ENCODE peak calls at places on chromosomes 6 and 20, in four cellular contexts. A is GM12878, V is H1, T is K562. Y is an unnamed sample.

GRCh38 chr20:50521221-50521642 is 11.0 kb downstream of the PTPN1 start:
- DNase-seq in A (no peak), V (no peak), T (no peak), Y (no peak)

GRCh38 chr6:102501615-102502014 is 1108.1 kb downstream of the GRIK2 start:
- DNase-seq in A (peak; percentile 17), V (no peak), T (no peak), Y (no peak)

GRCh38 chr6:6696867-6697531 is 108.5 kb downstream of the LY86 start:
- DNase-seq in A (no peak), V (peak; percentile 43), T (peak; percentile 73), Y (peak; percentile 65)

GRCh38 chr6:25085761-25086160 is 150.0 kb upstream of the RIPOR2 start:
- DNase-seq in A (no peak), V (no peak), T (no peak), Y (no peak)

GRCh38 chr20:16173044-16173443 is 400.2 kb downstream of the KIF16B start:
- DNase-seq in A (no peak), V (no peak), T (no peak), Y (no peak)

GRCh38 chr20:49717693-49718092 is 4.0 kb upstream of the B4GALT5 start:
- DNase-seq in A (no peak), V (no peak), T (no peak), Y (peak; percentile 7)

GRCh38 chr20:54389872-54390271 is 85.5 kb upstream of the DOK5 start:
- DNase-seq in A (no peak), V (no peak), T (no peak), Y (no peak)

GRCh38 chr6:96899019-96899418 is 1.3 kb upstream of the NDUFAF4 start:
- DNase-seq in A (no peak), V (no peak), T (no peak), Y (peak; percentile 55)

GRCh38 chr6:111069722-111070406 is 17.4 kb upstream of the SLC16A10 start:
- DNase-seq in A (no peak), V (no peak), T (no peak), Y (no peak)

GRCh38 chr6:96211341-96211740 is 195.6 kb downstream of the FUT9 start:
- DNase-seq in A (no peak), V (no peak), T (no peak), Y (no peak)

GRCh38 chr20:25863536-25864325 is 167.1 kb upstream of the ZNF337 start:
- DNase-seq in A (no peak), V (no peak), T (no peak), Y (no peak)

GRCh38 chr6:111478749-111479148 is 4.3 kb downstream of the REV3L start:
- DNase-seq in A (peak; percentile 49), V (no peak), T (no peak), Y (peak; percentile 72)

GRCh38 chr6:164882236-164882635 is 427.2 kb downstream of the C6orf118 start:
- DNase-seq in A (no peak), V (no peak), T (no peak), Y (no peak)

GRCh38 chr20:63587781-63588591 is 13.9 kb upstream of the HELZ2 start:
- DNase-seq in A (no peak), V (no peak), T (no peak), Y (no peak)

GRCh38 chr6:151475653-151476523 is 17.9 kb upstream of the CCDC170 start:
- DNase-seq in A (no peak), V (peak; percentile 29), T (peak; percentile 57), Y (peak; percentile 59)

GRCh38 chr6:30006170-30007131 is 54.6 kb upstream of the POLR1H start:
- DNase-seq in A (no peak), V (no peak), T (no peak), Y (peak; percentile 3)

GRCh38 chr20:20635006-20635405 is 77.4 kb downstream of the RALGAPA2 start:
- DNase-seq in A (no peak), V (no peak), T (no peak), Y (no peak)

GRCh38 chr20:50868509-50869495 is 62.4 kb downstream of the ADNP start:
- DNase-seq in A (no peak), V (no peak), T (no peak), Y (peak; percentile 79)

GRCh38 chr6:127092486-127092885 is 26.0 kb upstream of the RSPO3 start:
- DNase-seq in A (no peak), V (no peak), T (no peak), Y (no peak)

GRCh38 chr6:129686941-129687627 is 22.9 kb downstream of the ARHGAP18 start:
- DNase-seq in A (peak; percentile 76), V (no peak), T (no peak), Y (peak; percentile 52)

GRCh38 chr20:17612287-17612974 is 42.6 kb downstream of the DSTN start:
- DNase-seq in A (no peak), V (no peak), T (no peak), Y (peak; percentile 50)

GRCh38 chr6:37669887-37670437 is 27.7 kb downstream of the MDGA1 start:
- DNase-seq in A (no peak), V (no peak), T (no peak), Y (no peak)

GRCh38 chr6:52877786-52878185 is 31.7 kb downstream of the GSTA3 start:
- DNase-seq in A (no peak), V (no peak), T (no peak), Y (peak; percentile 7)

GRCh38 chr6:170307080-170307545 is 555 bp downstream of the FAM120B start:
- DNase-seq in A (no peak), V (no peak), T (no peak), Y (no peak)

GRCh38 chr6:31186052-31186734 is 15.7 kb upstream of the POU5F1 start:
- DNase-seq in A (no peak), V (no peak), T (no peak), Y (no peak)

GRCh38 chr6:129163551-129163950 is 280.6 kb downstream of the LAMA2 start:
- DNase-seq in A (no peak), V (no peak), T (no peak), Y (no peak)

GRCh38 chr6:70507166-70507565 is 59.6 kb upstream of the SDHAF4 start:
- DNase-seq in A (no peak), V (no peak), T (no peak), Y (no peak)

GRCh38 chr20:49825521-49826033 is 12.9 kb downstream of the SLC9A8 start:
- DNase-seq in A (no peak), V (no peak), T (no peak), Y (no peak)

GRCh38 chr20:32589256-32589655 is 4.1 kb upstream of the NOL4L start:
- DNase-seq in A (no peak), V (no peak), T (no peak), Y (peak; percentile 36)

GRCh38 chr6:14222956-14223355 is 105.4 kb downstream of the CD83 start:
- DNase-seq in A (no peak), V (no peak), T (no peak), Y (no peak)

GRCh38 chr20:36745234-36745926 is 510 bp downstream of the NDRG3 start:
- DNase-seq in A (no peak), V (no peak), T (no peak), Y (no peak)

GRCh38 chr20:59664389-59665055 is 60.2 kb downstream of the PHACTR3 start:
- DNase-seq in A (no peak), V (no peak), T (no peak), Y (no peak)

GRCh38 chr20:35011589-35012226 is 56.0 kb downstream of the MYH7B start:
- DNase-seq in A (no peak), V (no peak), T (no peak), Y (no peak)

GRCh38 chr20:56630086-56630493 is 984 bp downstream of the TFAP2C start:
- DNase-seq in A (no peak), V (peak; percentile 54), T (peak; percentile 26), Y (no peak)

GRCh38 chr6:3510178-3510577 is 53.3 kb upstream of the SLC22A23 start:
- DNase-seq in A (no peak), V (no peak), T (no peak), Y (no peak)

DNA sequence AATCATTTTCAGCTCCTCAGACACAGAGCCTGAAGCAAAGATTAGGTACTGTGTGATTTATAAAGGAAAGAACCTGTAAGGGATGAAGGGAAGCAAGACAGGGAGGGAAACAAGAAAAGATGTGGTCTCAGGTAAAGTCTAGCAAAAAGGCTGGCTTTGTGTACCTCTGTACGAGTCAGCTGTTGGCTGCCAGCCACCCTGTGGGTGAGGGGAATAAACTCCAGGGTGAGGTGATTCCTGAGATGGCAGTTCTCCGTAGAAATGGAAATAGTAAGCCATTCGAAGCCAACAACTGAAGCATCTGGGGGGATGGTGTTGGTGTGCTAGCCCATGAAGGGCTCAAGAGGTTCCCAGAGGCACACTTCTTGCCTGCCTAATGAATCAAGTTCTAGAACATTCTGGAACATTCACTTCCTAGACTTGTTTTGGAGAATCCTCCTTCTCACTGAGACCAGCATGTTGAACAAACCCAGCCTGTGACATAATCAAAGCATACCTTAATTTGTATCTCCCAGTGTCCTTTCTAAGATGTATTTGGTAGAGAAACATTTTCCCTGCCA is 10.6 kb upstream of the TTPAL start:
- DNase-seq in A (no peak), V (no peak), T (no peak), Y (no peak)
- TF ChIP-seq CHD1 in A (no peak), V (no peak), T (no peak), Y (no peak)

GRCh38 chr20:5234158-5234557 is 82.6 kb downstream of the PROKR2 start:
- DNase-seq in A (no peak), V (no peak), T (no peak), Y (no peak)
- TF ChIP-seq CHD1 in A (no peak), V (no peak), T (no peak), Y (no peak)

DNA sequence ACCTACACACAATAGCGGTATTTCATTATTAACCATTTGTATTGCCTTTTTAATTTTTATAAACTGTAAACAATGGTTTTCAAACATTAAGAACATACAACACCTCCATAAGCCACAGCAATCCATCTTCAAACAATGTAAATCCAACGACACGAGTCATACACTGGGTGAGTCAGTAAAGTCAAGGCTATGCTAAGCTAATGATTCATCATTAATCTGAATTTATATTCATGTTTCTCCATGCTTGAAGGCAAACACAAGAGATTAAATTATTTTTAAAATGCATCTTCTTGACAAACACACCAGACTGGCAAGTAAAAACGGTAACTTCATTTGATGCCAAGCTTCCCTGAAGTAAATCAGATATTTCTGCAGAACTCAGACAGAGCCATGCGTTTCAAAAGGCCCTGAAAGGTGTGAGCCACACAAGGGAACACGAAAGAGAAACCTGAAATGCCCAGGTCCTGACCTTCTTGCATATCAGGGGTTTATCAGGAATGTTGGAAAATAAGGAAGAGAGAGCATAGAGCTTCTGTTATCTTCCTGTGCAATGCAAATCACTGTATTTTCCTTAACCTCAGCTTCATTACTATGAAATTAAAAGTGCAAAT is 162.5 kb downstream of the ALDH8A1 start:
- DNase-seq in A (no peak), V (no peak), T (no peak), Y (peak; percentile 74)
- TF ChIP-seq CHD1 in A (no peak), V (no peak), T (no peak), Y (no peak)

DNA sequence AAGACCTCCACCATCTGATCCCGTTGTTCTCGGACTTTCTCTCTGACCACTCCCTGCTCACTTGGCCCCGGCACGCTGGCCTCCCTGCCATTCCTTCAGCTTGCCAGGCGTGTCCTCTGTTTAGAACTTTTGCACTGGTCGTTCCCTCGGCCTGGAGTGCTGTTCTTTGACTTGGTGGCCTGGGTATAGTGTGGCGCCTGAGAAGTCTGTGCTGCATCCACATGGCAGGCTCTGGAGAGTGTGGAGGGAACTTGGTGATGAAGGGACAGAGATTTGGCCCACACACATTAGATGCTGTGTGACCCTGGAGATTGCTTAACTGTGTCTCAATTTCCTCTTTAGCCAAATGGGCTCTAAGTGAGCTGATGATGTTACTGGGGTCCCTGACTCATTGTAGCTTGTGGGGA is 13.0 kb upstream of the TGM2 start:
- DNase-seq in A (no peak), V (no peak), T (no peak), Y (peak; percentile 38)
- TF ChIP-seq CHD1 in A (no peak), V (no peak), T (no peak), Y (no peak)

GRCh38 chr6:153976921-153977693 is 61.9 kb upstream of the OPRM1 start:
- DNase-seq in A (peak; percentile 4), V (no peak), T (no peak), Y (no peak)
- TF ChIP-seq CHD1 in A (no peak), V (no peak), T (no peak), Y (no peak)

Y was measured in IMR-90.